ENCODE peak calls at places on chromosomes 11 and 22, in four cellular contexts. M, V, K and I are unnamed samples. For H3K9me3, the result is how much of the 10 kb centered on the place peaks cover.

GRCh38 chr11:11207428-11207827 is 145.6 kb downstream of the CSNK2A3 start:
- DNase-seq in K (no peak), V (no peak), M (no peak), I (no peak)

GRCh38 chr11:17547932-17548331 is 873 bp downstream of the OTOG start:
- DNase-seq in V (no peak), M (no peak), K (no peak), I (no peak)

GRCh38 chr22:42644422-42645340 is 4.3 kb upstream of the ATP5MGL start:
- DNase-seq in K (no peak), V (peak), M (no peak), I (no peak)

GRCh38 chr11:19220903-19221682 is 19.3 kb upstream of the CSRP3 start:
- DNase-seq in V (no peak), K (no peak), M (no peak), I (no peak)

GRCh38 chr11:133082851-133083488 is 449.3 kb downstream of the OPCML start:
- DNase-seq in V (no peak), M (peak), K (peak), I (peak)

GRCh38 chr22:19972251-19972650 is 30.6 kb upstream of the TXNRD2 start:
- DNase-seq in V (no peak), K (no peak), M (no peak), I (no peak)

GRCh38 chr11:132334769-132335280 is 964.4 kb downstream of the NTM start:
- DNase-seq in K (no peak), V (no peak), M (no peak), I (no peak)

GRCh38 chr11:108221981-108222685 is at the start of gene NPAT:
- DNase-seq in V (no peak), K (no peak), M (no peak), I (peak)

GRCh38 chr11:64745219-64745522 is 1.2 kb upstream of the RASGRP2 start:
- DNase-seq in V (peak), K (peak), M (no peak), I (peak)

GRCh38 chr11:12286606-12287005 is 90.8 kb upstream of the PARVA start:
- DNase-seq in V (no peak), M (no peak), K (no peak), I (no peak)

GRCh38 chr11:43903086-43903485 is 22.5 kb downstream of the ALKBH3 start:
- DNase-seq in V (no peak), M (no peak), K (no peak), I (no peak)

GRCh38 chr22:17783317-17783716 is 9.0 kb upstream of the BID start:
- DNase-seq in M (no peak), V (no peak), K (no peak), I (no peak)

GRCh38 chr11:40130427-40130826 is 1329.0 kb downstream of the LRRC4C start:
- DNase-seq in M (no peak), K (no peak), V (no peak), I (no peak)

GRCh38 chr11:119421941-119422504 is 949 bp downstream of the THY1 start:
- DNase-seq in V (no peak), M (no peak), K (no peak), I (no peak)

GRCh38 chr11:43933608-43934358 is 8.7 kb upstream of the C11orf96 start:
- DNase-seq in K (no peak), V (no peak), M (no peak), I (no peak)

GRCh38 chr11:31725176-31725575 is 85.9 kb downstream of the PAX6 start:
- DNase-seq in K (no peak), V (no peak), M (no peak), I (no peak)

GRCh38 chr11:93704237-93704636 is 37.1 kb downstream of the TAF1D start:
- DNase-seq in M (no peak), V (no peak), K (no peak), I (no peak)

GRCh38 chr11:96246718-96247540 is 96.1 kb downstream of the MAML2 start:
- DNase-seq in K (no peak), V (no peak), M (no peak), I (no peak)

GRCh38 chr22:23065495-23066122 is 4.7 kb upstream of the GNAZ start:
- DNase-seq in M (peak), K (peak), V (peak), I (no peak)

GRCh38 chr11:20131744-20132666 is 28.3 kb downstream of the DBX1 start:
- DNase-seq in M (peak), V (peak), K (peak), I (no peak)

DNA sequence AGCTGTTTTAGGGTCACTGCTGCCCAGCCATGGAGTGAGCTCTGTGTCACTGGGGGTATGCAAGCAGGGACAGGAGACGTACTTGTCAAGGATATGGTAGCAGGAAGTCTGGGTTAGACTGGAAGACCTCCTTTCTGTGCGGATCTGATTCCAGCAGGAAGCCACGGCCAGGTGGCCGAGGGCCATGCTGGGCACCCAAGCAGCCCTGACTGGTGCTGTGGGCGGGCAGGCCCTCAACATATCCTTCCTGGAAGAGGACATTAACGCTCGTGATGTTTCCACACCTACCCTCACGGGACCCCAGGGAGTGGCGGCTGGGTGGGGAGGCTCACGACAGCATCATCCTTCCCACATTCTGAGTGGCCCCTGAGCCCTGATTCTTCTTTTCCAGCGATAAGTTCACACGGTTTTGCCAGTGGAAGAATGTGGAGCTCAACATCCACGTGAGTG is 8.7 kb upstream of the ANKRD13D start:
- DNase-seq in M (no peak), V (no peak), K (no peak), I (no peak)
- H3K27ac ChIP-seq in M (no peak), V (no peak), K (peak), I (peak)

DNA sequence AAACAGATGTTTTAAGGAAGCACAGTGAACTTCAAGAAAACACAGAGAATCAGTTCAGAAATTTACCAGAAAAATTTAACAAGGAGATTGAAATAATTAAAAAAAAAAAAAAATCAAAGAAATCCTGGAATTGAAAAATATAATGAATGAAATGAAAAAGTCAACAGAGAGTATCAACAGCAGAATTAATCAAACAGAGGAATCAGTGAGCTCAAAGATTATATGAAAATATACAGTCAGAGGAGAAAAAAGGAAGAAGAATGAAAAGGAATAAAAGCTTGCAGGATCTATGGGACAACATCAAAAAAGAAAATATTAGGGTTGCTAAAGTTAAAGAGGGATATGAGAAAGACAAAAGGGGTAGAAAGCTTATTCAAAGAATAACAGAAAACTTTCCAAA is 82.3 kb downstream of the XRRA1 start:
- DNase-seq in M (no peak), V (no peak), K (no peak), I (no peak)
- H3K9me3 ChIP-seq in M (under half), V (half or more), K (under half), I (half or more)

GRCh38 chr11:78432058-78432515 is 14.5 kb upstream of the GAB2 start:
- DNase-seq in V (no peak), K (no peak), M (no peak), I (no peak)
- TF ChIP-seq CTCF in V (no peak), K (no peak), M (peak), I (peak)

GRCh38 chr22:37932401-37932800 is 21.0 kb downstream of the C22orf23 start:
- DNase-seq in V (no peak), M (no peak), K (no peak), I (no peak)

GRCh38 chr22:37932821-37933578 is 20.4 kb downstream of the C22orf23 start:
- DNase-seq in V (peak), K (no peak), M (peak), I (no peak)

GRCh38 chr22:37931893-37932389 is 21.5 kb downstream of the C22orf23 start:
- DNase-seq in M (no peak), V (no peak), K (no peak), I (no peak)

GRCh38 chr22:37930952-37931440 is 22.4 kb downstream of the C22orf23 start:
- DNase-seq in V (no peak), K (no peak), M (peak), I (no peak)

GRCh38 chr22:37933711-37934376 is 19.6 kb downstream of the C22orf23 start:
- DNase-seq in V (peak), M (peak), K (peak), I (peak)
- H3K27ac ChIP-seq in V (peak), M (peak), K (no peak), I (no peak)

DNA sequence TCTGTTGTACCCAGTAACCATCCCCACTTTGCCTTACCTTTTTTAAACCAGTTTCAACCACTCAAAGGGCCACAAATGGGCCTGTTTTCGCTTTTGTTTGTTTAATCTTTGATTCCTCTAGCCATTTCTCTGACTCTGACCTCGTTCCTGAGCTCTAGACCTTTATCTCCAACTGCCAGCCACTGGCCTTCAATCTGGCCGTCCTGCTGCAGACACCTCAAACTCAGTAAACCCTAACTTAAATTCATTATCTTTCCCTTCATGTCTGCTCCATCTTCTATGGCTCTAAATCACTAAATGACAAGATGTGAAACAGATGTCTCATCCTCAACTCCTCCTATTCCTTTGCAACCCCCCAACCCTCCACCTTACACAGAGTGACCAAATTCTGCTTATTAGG is 1.3 kb upstream of the GDPD4 start:
- DNase-seq in M (no peak), V (no peak), K (no peak), I (no peak)
- H3K9me3 ChIP-seq in M (under half), V (under half), K (under half), I (under half)